ENCODE peak calls at places on chromosomes 7 and 10, in four cellular contexts. M is HFF-Myc, F is tibial artery, A is GM12864. Y is an unnamed sample.

GRCh38 chr7:73983437-73984164 is 44.4 kb upstream of the ELN start:
- DNase-seq in M (no peak), F (no peak), A (no peak), Y (no peak)

GRCh38 chr7:138029941-138030340 is 28.1 kb upstream of the CREB3L2 start:
- DNase-seq in M (no peak), F (no peak), A (no peak), Y (no peak)

GRCh38 chr10:54318470-54318869 is 482.6 kb downstream of the PCDH15 start:
- DNase-seq in M (no peak), F (no peak), A (no peak), Y (no peak)

GRCh38 chr7:114653391-114654088 is 238.9 kb downstream of the FOXP2 start:
- DNase-seq in M (no peak), F (no peak), A (no peak), Y (no peak)

GRCh38 chr10:13503745-13504463 is 24.9 kb downstream of the BEND7 start:
- DNase-seq in M (no peak), F (no peak), A (no peak), Y (no peak)

GRCh38 chr7:98107313-98107691 is 640 bp downstream of the LMTK2 start:
- DNase-seq in M (no peak), F (no peak), A (no peak), Y (no peak)

GRCh38 chr7:153188630-153189029 is 429.1 kb downstream of the ACTR3B start:
- DNase-seq in M (no peak), F (no peak), A (no peak), Y (peak)

GRCh38 chr7:73978681-73979563 is 49.1 kb upstream of the ELN start:
- DNase-seq in M (no peak), F (peak), A (no peak), Y (no peak)

GRCh38 chr10:8316284-8316683 is 261.8 kb downstream of the GATA3 start:
- DNase-seq in M (no peak), F (no peak), A (no peak), Y (no peak)

GRCh38 chr10:91197044-91197651 is 23.3 kb upstream of the PCGF5 start:
- DNase-seq in M (no peak), F (peak), A (no peak), Y (no peak)

GRCh38 chr10:30639946-30640786 is 10.6 kb upstream of the LYZL2 start:
- DNase-seq in M (peak), F (no peak), A (peak), Y (peak)

GRCh38 chr7:542935-543789 is 23.5 kb upstream of the PDGFA start:
- DNase-seq in M (no peak), F (peak), A (no peak), Y (no peak)

GRCh38 chr7:102432476-102433318 is 678 bp upstream of the ORAI2 start:
- DNase-seq in M (no peak), F (no peak), A (no peak), Y (no peak)

GRCh38 chr10:133394801-133395221 is 854 bp downstream of the MTG1 start:
- DNase-seq in M (no peak), F (no peak), A (no peak), Y (no peak)

GRCh38 chr7:107463139-107464078 is 6.4 kb upstream of the GPR22 start:
- DNase-seq in M (peak), F (peak), A (peak), Y (peak)

GRCh38 chr7:103887050-103887449 is 102.4 kb downstream of the RELN start:
- DNase-seq in M (no peak), F (no peak), A (no peak), Y (no peak)

GRCh38 chr7:115559877-115560276 is 470.7 kb downstream of the TFEC start:
- DNase-seq in M (no peak), F (no peak), A (no peak), Y (no peak)

GRCh38 chr10:6990891-6991290 is 410.8 kb upstream of the PRKCQ start:
- DNase-seq in M (no peak), F (no peak), A (no peak), Y (no peak)

GRCh38 chr7:149729983-149730801 is 43.2 kb downstream of the ZNF467 start:
- DNase-seq in M (no peak), F (no peak), A (no peak), Y (no peak)

GRCh38 chr10:70571636-70572439 is 30.7 kb downstream of the PRF1 start:
- DNase-seq in M (no peak), F (no peak), A (no peak), Y (no peak)

GRCh38 chr10:71235808-71236207 is 23.4 kb downstream of the UNC5B start:
- DNase-seq in M (no peak), F (no peak), A (no peak), Y (no peak)

GRCh38 chr10:50999163-50999562 is 75.1 kb upstream of the PRKG1 start:
- DNase-seq in M (no peak), F (no peak), A (no peak), Y (no peak)

GRCh38 chr7:100893318-100893895 is 2.3 kb downstream of the ACHE start:
- DNase-seq in M (no peak), F (no peak), A (no peak), Y (no peak)

GRCh38 chr10:13056461-13057077 is 43.4 kb upstream of the OPTN start:
- DNase-seq in M (no peak), F (no peak), A (no peak), Y (no peak)

GRCh38 chr10:17883621-17884020 is 68.1 kb upstream of the SLC39A12 start:
- DNase-seq in M (no peak), F (no peak), A (no peak), Y (no peak)

GRCh38 chr10:44198096-44198779 is 186.7 kb downstream of the CXCL12 start:
- DNase-seq in M (no peak), F (no peak), A (no peak), Y (no peak)

GRCh38 chr10:63703113-63703670 is 182.0 kb downstream of the REEP3 start:
- DNase-seq in M (no peak), F (no peak), A (peak), Y (no peak)

GRCh38 chr10:62399211-62399610 is 25.0 kb downstream of the ZNF365 start:
- DNase-seq in M (no peak), F (no peak), A (no peak), Y (no peak)

GRCh38 chr7:1345796-1346532 is 113.3 kb downstream of the UNCX start:
- DNase-seq in M (no peak), F (no peak), A (no peak), Y (no peak)

GRCh38 chr7:30150711-30151110 is 15.9 kb downstream of the MTURN start:
- DNase-seq in M (no peak), F (no peak), A (no peak), Y (no peak)

GRCh38 chr7:30147785-30148184 is 13.0 kb downstream of the MTURN start:
- DNase-seq in M (no peak), F (no peak), A (no peak), Y (no peak)

GRCh38 chr7:30148951-30149459 is 14.2 kb downstream of the MTURN start:
- DNase-seq in M (no peak), F (no peak), A (no peak), Y (no peak)

GRCh38 chr7:30148426-30148825 is 13.6 kb downstream of the MTURN start:
- DNase-seq in M (no peak), F (no peak), A (no peak), Y (no peak)

GRCh38 chr7:30149640-30150272 is 15.0 kb downstream of the MTURN start:
- DNase-seq in M (no peak), F (no peak), A (no peak), Y (no peak)
- H3K4me3 ChIP-seq in M (no peak), F (no peak), A (no peak), Y (no peak)

GRCh38 chr10:49419005-49419404 is 23.1 kb upstream of the DRGX start:
- DNase-seq in M (no peak), F (no peak), A (no peak), Y (no peak)
- TF ChIP-seq CTCF in M (no peak), F (no peak), A (no peak), Y (no peak)

GRCh38 chr7:134458341-134458805 is 527 bp downstream of the AKR1B1 start:
- DNase-seq in M (no peak), F (peak), A (peak), Y (no peak)

GRCh38 chr7:134458806-134459698 is at the start of gene AKR1B1:
- DNase-seq in M (peak), F (peak), A (peak), Y (peak)

GRCh38 chr7:134454277-134454676 is 4.6 kb downstream of the AKR1B1 start:
- DNase-seq in M (no peak), F (no peak), A (no peak), Y (no peak)

GRCh38 chr7:134460000-134460399 is 1.1 kb upstream of the AKR1B1 start:
- DNase-seq in M (no peak), F (no peak), A (no peak), Y (peak)

DNA sequence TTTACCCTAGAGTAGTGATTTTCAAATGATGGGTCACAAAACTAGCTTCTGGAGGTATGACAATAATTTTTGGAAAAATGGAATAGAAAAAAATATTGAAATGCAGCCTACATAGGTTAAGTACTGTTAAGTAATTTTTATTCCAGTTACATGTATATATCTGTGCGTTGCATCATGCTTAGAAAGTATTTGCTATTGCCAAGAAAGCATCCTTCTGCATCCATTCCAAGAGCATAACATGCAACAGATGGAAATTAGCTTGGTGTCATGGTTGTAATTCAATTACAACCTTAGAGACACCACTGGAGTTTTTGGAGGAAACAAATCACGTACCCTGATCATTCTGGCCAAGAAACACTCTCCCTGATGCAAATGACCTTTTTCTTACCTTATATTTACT is 1.7 kb downstream of the AKR1B1 start:
- DNase-seq in M (no peak), F (no peak), A (no peak), Y (no peak)
- H3K4me3 ChIP-seq in M (no peak), F (no peak), A (no peak), Y (peak)

GRCh38 chr10:123117644-123118409 is 17.9 kb upstream of the HMX3 start:
- DNase-seq in M (no peak), F (no peak), A (no peak), Y (no peak)
- TF ChIP-seq CTCF in M (no peak), F (no peak), A (no peak), Y (peak)

GRCh38 chr10:128063736-128064614 is 62.2 kb downstream of the MKI67 start:
- DNase-seq in M (no peak), F (no peak), A (no peak), Y (no peak)
- H3K4me3 ChIP-seq in M (no peak), F (no peak), A (peak), Y (no peak)

DNA sequence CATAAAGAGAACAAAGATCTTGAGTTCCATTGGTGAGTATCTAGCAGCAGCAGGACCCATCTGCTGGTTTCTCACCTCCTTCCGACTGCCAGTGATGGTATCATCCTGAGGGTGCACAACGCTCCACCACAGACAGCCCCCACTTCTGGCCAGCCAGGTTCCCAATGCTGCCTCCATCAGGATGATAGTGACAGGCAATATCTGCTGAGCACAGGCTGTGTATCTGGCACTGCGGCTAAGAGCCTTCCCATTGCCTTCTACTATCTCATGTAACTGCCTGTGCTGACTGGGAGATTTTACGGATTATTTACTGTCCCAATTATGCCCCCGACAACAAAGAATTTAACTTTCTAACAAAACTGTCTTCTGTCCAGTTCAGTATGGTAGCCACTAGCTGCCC is 352.4 kb upstream of the AOAH start:
- DNase-seq in M (no peak), F (no peak), A (no peak), Y (no peak)
- TF ChIP-seq CTCF in M (no peak), F (no peak), A (no peak), Y (no peak)

GRCh38 chr10:11741608-11742007 is 574 bp upstream of the ECHDC3 start:
- DNase-seq in M (no peak), F (no peak), A (no peak), Y (no peak)
- H3K4me3 ChIP-seq in M (peak), F (peak), A (peak), Y (peak)

GRCh38 chr10:130195746-130196294 is 59.6 kb downstream of the GLRX3 start:
- DNase-seq in M (no peak), F (no peak), A (no peak), Y (no peak)

GRCh38 chr10:130193493-130194193 is 57.5 kb downstream of the GLRX3 start:
- DNase-seq in M (no peak), F (no peak), A (no peak), Y (no peak)

GRCh38 chr10:130193033-130193432 is 56.8 kb downstream of the GLRX3 start:
- DNase-seq in M (no peak), F (no peak), A (no peak), Y (no peak)

GRCh38 chr10:130194991-130195645 is 58.9 kb downstream of the GLRX3 start:
- DNase-seq in M (no peak), F (no peak), A (no peak), Y (no peak)

DNA sequence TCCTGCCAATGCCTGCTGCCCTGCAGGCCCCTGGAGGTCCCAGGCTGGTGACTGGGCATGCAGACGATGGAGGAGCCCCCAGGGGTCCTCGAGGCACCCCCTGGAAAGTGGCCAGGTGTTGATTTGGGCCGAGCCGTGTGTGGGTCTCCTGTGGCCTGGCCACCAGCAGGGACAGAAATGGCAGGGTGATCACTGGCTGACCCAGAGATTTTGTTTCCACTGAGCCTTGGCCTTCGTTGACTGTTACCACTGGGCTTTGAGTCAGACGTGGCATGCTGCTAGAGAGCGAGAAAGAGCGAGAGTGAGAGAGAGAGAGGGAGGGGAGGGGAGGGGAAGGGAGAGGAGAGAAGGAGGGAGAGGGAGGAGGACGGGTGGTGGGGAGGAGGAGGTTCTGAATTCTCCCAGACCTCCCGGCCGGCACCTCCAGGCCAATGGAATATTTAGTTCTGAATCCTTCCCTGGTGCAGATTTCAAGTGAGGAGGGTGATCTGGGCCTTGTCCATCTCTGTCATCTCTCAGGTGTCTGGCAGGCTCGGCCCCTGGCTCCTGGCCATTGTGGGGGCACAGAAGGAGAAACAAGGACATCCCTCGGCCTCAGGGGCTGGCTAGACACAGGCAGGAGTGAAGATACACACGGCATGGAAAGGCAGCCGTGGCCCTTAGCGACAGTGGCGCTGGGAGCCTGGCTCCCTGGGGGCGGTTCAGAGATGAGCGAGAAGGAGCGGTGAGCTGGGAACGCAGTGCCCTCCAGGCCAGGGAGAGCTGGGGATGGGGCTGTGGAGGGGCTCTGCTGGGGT is 58.2 kb downstream of the GLRX3 start:
- DNase-seq in M (no peak), F (no peak), A (no peak), Y (no peak)
- TF ChIP-seq CTCF in M (no peak), F (no peak), A (no peak), Y (no peak)